ENCODE peak calls at places on chromosomes 11 and 22, in five cellular contexts. W, B, X, T and E are unnamed samples. For H3K4me1, the result is how much of the 10 kb centered on the place peaks cover.

GRCh38 chr11:17978553-17979287 is 34.1 kb downstream of the SERGEF start:
- DNase-seq in W (peak), B (no peak), X (peak), T (peak), E (no peak)

GRCh38 chr11:38530226-38530625 is 1932.2 kb upstream of the RAG2 start:
- DNase-seq in W (no peak), B (no peak), X (peak), T (no peak), E (no peak)

GRCh38 chr22:50399751-50400331 is 56.7 kb downstream of the PPP6R2 start:
- DNase-seq in W (peak), B (no peak), X (no peak), T (peak), E (no peak)

GRCh38 chr11:105244157-105244820 is 104.7 kb upstream of the CARD18 start:
- DNase-seq in W (no peak), B (no peak), X (peak), T (no peak), E (no peak)

GRCh38 chr11:121722431-121723256 is 269.9 kb upstream of the SORL1-AS1 start:
- DNase-seq in W (peak), B (no peak), X (peak), T (peak), E (no peak)

GRCh38 chr22:45645150-45645525 is 26.5 kb upstream of the ATXN10 start:
- DNase-seq in W (no peak), B (no peak), X (no peak), T (no peak), E (no peak)

GRCh38 chr11:5626191-5626590 is 1.4 kb downstream of the TRIM34 start:
- DNase-seq in W (no peak), B (no peak), X (no peak), T (no peak), E (no peak)

GRCh38 chr11:111310088-111310487 is 11.7 kb downstream of the POU2AF3 start:
- DNase-seq in W (no peak), B (no peak), X (peak), T (no peak), E (no peak)

GRCh38 chr11:27910186-27910941 is 197.6 kb downstream of the KIF18A start:
- DNase-seq in W (peak), B (no peak), X (peak), T (no peak), E (no peak)

GRCh38 chr11:68053117-68053516 is 14.3 kb downstream of the TCIRG1 start:
- DNase-seq in W (peak), B (no peak), X (no peak), T (no peak), E (no peak)

GRCh38 chr11:34512810-34513673 is 552 bp downstream of the ELF5 start:
- DNase-seq in W (peak), B (no peak), X (peak), T (peak), E (no peak)

GRCh38 chr11:126231725-126232459 is 20.3 kb downstream of the FAM118B start:
- DNase-seq in W (no peak), B (no peak), X (peak), T (no peak), E (no peak)

GRCh38 chr11:72443016-72443415 is 8.7 kb upstream of the CLPB start:
- DNase-seq in W (no peak), B (no peak), X (no peak), T (no peak), E (no peak)

GRCh38 chr11:6531267-6531752 is 34.2 kb downstream of the DNHD1 start:
- DNase-seq in W (peak), B (no peak), X (peak), T (no peak), E (no peak)

GRCh38 chr11:86438685-86439084 is 64.0 kb downstream of the CCDC81 start:
- DNase-seq in W (peak), B (no peak), X (peak), T (no peak), E (no peak)

GRCh38 chr11:61119571-61119970 is 17.3 kb downstream of the CD5 start:
- DNase-seq in W (no peak), B (no peak), X (no peak), T (no peak), E (no peak)

GRCh38 chr11:45736424-45736823 is 68.5 kb upstream of the SLC35C1 start:
- DNase-seq in W (no peak), B (no peak), X (peak), T (no peak), E (no peak)

GRCh38 chr11:17744151-17744940 is 9.8 kb downstream of the KCNC1 start:
- DNase-seq in W (no peak), B (no peak), X (peak), T (no peak), E (no peak)

GRCh38 chr22:26550498-26551033 is 38.3 kb upstream of the TFIP11 start:
- DNase-seq in W (peak), B (no peak), X (peak), T (no peak), E (no peak)

GRCh38 chr11:121153472-121153871 is 52.4 kb downstream of the TECTA start:
- DNase-seq in W (peak), B (no peak), X (no peak), T (no peak), E (no peak)

GRCh38 chr11:35629914-35630313 is 11.7 kb downstream of the FJX1 start:
- DNase-seq in W (peak), B (no peak), X (peak), T (no peak), E (no peak)

GRCh38 chr22:45006873-45007246 is 2.9 kb downstream of the PHF21B start:
- DNase-seq in W (peak), B (no peak), X (no peak), T (no peak), E (no peak)

GRCh38 chr11:65118097-65118837 is 766 bp upstream of the ZNHIT2 start:
- DNase-seq in W (no peak), B (no peak), X (no peak), T (no peak), E (no peak)
- H3K4me3 ChIP-seq in W (no peak), B (no peak), X (no peak), T (no peak), E (no peak)

GRCh38 chr22:42963231-42963595 is 51.7 kb downstream of the PACSIN2 start:
- DNase-seq in W (no peak), B (no peak), X (no peak), T (no peak), E (no peak)
- H3K4me1 ChIP-seq in W (under half), B (under half), X (under half), T (under half), E (under half)

DNA sequence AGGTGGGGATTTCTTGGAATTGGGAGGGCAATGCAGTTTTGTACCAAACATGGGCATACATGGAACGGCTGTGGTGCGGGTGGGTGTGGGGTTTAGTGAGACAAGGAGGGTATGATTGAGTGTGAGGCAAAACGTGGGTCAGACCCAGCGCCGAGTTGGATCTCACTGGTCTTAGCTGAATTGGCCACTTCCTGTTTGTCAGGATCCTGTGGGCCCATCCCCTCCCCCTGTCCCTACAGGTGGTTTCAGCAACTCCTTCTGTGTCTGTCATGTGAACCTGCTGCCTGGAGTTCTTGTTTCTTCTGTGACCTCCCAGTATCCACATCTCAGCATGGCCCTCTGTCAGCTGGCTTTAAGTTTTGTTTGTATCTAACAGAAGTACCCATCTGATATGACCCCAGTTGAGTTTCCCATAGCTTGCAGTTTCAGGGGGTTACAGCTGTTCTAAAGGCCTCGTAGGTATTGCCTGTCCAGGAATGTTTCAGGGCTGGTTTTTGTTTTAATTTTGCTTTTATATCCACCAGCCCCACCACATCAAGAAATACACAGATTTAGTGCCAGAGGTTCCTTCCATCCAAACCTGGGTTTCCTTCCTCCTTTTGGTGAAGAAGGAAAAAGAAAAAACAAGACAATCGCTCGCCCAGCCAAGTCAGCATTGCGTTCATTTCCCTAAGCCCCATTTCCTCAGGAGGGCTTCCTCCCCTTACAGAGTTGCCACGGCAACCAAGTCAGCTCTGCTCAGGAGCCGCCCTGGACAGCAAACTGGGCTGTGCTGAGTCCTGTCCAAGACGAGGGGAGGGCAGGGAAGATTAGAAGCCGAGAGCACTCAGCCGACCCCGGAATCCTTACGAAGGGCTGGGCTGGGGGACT is 6.1 kb downstream of the APOL1 start:
- DNase-seq in W (peak), B (no peak), X (no peak), T (no peak), E (no peak)
- H3K4me3 ChIP-seq in W (no peak), B (peak), X (no peak), T (no peak), E (no peak)

GRCh38 chr22:30279932-30280331 is 9.4 kb downstream of the CASTOR1 start:
- DNase-seq in W (no peak), B (no peak), X (no peak), T (no peak), E (no peak)
- H3K4me1 ChIP-seq in W (under half), B (under half), X (under half), T (under half), E (under half)